ENCODE peak calls at places on chromosomes 16 and 17, in four cellular contexts. H, F, V and T are unnamed samples.
A peak's percentile ranks its signal among the peaks of the same experiment; 100 is the strongest.

GRCh38 chr17:81681672-81682071 is 1.9 kb downstream of the ARL16 start:
- DNase-seq in H (no peak), V (no peak), F (no peak), T (no peak)

GRCh38 chr16:80016689-80017088 is 416.2 kb upstream of the MAF start:
- DNase-seq in F (no peak), V (no peak), H (no peak), T (no peak)

GRCh38 chr16:62038225-62038624 is 2.0 kb upstream of the CDH8 start:
- DNase-seq in H (no peak), F (no peak), V (no peak), T (no peak)

GRCh38 chr16:31513884-31514283 is 5.7 kb upstream of the RUSF1 start:
- DNase-seq in H (no peak), V (no peak), F (no peak), T (no peak)

GRCh38 chr16:50040028-50040427 is 15.0 kb downstream of the CNEP1R1 start:
- DNase-seq in H (no peak), V (no peak), F (no peak), T (no peak)

GRCh38 chr17:39196191-39196819 is 1.2 kb downstream of the CACNB1 start:
- DNase-seq in H (no peak), F (no peak), V (no peak), T (no peak)

GRCh38 chr16:73058221-73058615 is 10.3 kb upstream of the ZFHX3 start:
- DNase-seq in H (no peak), F (no peak), V (peak; percentile 31), T (no peak)

GRCh38 chr16:85696761-85697160 is 8.0 kb upstream of the GINS2 start:
- DNase-seq in H (no peak), V (no peak), F (no peak), T (no peak)

GRCh38 chr17:8062435-8062806 is 23.6 kb downstream of the ALOX15B start:
- DNase-seq in F (no peak), H (no peak), V (no peak), T (no peak)

GRCh38 chr17:82678265-82678891 is 20.1 kb downstream of the RAB40B start:
- DNase-seq in H (no peak), F (no peak), V (no peak), T (no peak)

GRCh38 chr17:36975922-36976515 is 27.3 kb downstream of the AATF start:
- DNase-seq in V (no peak), H (no peak), F (no peak), T (no peak)

GRCh38 chr17:42773290-42774035 is at the start of gene VPS25:
- DNase-seq in H (peak; percentile 86), V (peak; percentile 77), F (peak; percentile 58), T (peak; percentile 81)

GRCh38 chr17:51427259-51428255 is 167.2 kb downstream of the UTP18 start:
- DNase-seq in F (no peak), H (no peak), V (peak; percentile 76), T (no peak)

GRCh38 chr16:56580391-56581048 is 8.8 kb upstream of the MT3 start:
- DNase-seq in V (no peak), H (no peak), F (no peak), T (no peak)

GRCh38 chr17:46949291-46950174 is 26.6 kb downstream of the GOSR2 start:
- DNase-seq in H (no peak), F (no peak), V (no peak), T (no peak)

GRCh38 chr17:76561799-76562268 is 22.0 kb downstream of the PRCD start:
- DNase-seq in V (no peak), H (no peak), F (no peak), T (no peak)

GRCh38 chr16:50297301-50298074 is 31.1 kb downstream of the ADCY7 start:
- DNase-seq in V (no peak), H (no peak), F (no peak), T (no peak)

GRCh38 chr16:50252082-50252611 is 14.2 kb upstream of the ADCY7 start:
- DNase-seq in F (no peak), H (no peak), V (no peak), T (no peak)

GRCh38 chr17:8382052-8382879 is 727 bp downstream of the RPL26 start:
- DNase-seq in V (no peak), H (no peak), F (no peak), T (no peak)

GRCh38 chr16:81401035-81401950 is 43.3 kb upstream of the CMIP start:
- DNase-seq in H (peak; percentile 60), V (no peak), F (no peak), T (no peak)

GRCh38 chr17:37708616-37709212 is 36.1 kb downstream of the HNF1B start:
- DNase-seq in F (no peak), V (no peak), H (no peak), T (no peak)

GRCh38 chr16:17369441-17369951 is 101.3 kb downstream of the XYLT1 start:
- DNase-seq in F (no peak), H (peak; percentile 46), V (peak; percentile 64), T (peak; percentile 80)